ENCODE peak calls at places on chromosomes 4 and X, in ten cellular contexts. W, M, F, G, U, X, C, V, N and Y are unnamed samples.
A peak's percentile ranks its signal among the peaks of the same experiment; 100 is the strongest.

GRCh38 chr4:22596384-22596783 is 80.5 kb upstream of the ADGRA3 start:
- DNase-seq in W (no peak), M (no peak), F (no peak), G (no peak), U (no peak), X (no peak), C (no peak), V (no peak), N (no peak), Y (no peak)

GRCh38 chr4:155569960-155570515 is 96.6 kb upstream of the GUCY1A1 start:
- DNase-seq in W (no peak), M (no peak), F (no peak), G (no peak), U (no peak), X (peak; percentile 88), C (no peak), V (no peak), N (no peak), Y (no peak)

GRCh38 chrX:115892787-115893671 is 277.5 kb upstream of the AGTR2 start:
- DNase-seq in W (peak; percentile 82), M (peak; percentile 86), F (no peak), G (peak; percentile 74), U (no peak), X (no peak), C (peak; percentile 51), V (peak; percentile 80), N (peak; percentile 80), Y (no peak)

GRCh38 chr4:4991541-4992099 is 27.6 kb downstream of the CYTL1 start:
- DNase-seq in W (no peak), M (no peak), F (no peak), G (no peak), U (no peak), X (no peak), C (no peak), V (peak; percentile 63), N (no peak), Y (no peak)

GRCh38 chr4:184196730-184197355 is 20.8 kb downstream of the ENPP6 start:
- DNase-seq in W (no peak), M (peak; percentile 10), F (no peak), G (no peak), U (no peak), X (no peak), C (no peak), V (no peak), N (no peak), Y (no peak)

GRCh38 chr4:189121336-189121735 is 819.3 kb upstream of the FRG1 start:
- DNase-seq in W (no peak), M (no peak), F (no peak), G (no peak), U (no peak), X (no peak), C (no peak), V (no peak), N (no peak), Y (no peak)

GRCh38 chrX:132452911-132453550 is 35.8 kb downstream of the MBNL3 start:
- DNase-seq in W (no peak), M (no peak), F (no peak), G (no peak), U (no peak), X (no peak), C (no peak), V (no peak), N (no peak), Y (no peak)

GRCh38 chr4:123986268-123986798 is 589.7 kb downstream of the SPRY1 start:
- DNase-seq in W (no peak), M (peak; percentile 91), F (peak; percentile 88), G (peak; percentile 34), U (peak; percentile 53), X (peak; percentile 97), C (no peak), V (peak; percentile 88), N (no peak), Y (no peak)

GRCh38 chr4:24638396-24638875 is 54.1 kb upstream of the DHX15 start:
- DNase-seq in W (no peak), M (no peak), F (no peak), G (no peak), U (no peak), X (no peak), C (no peak), V (no peak), N (no peak), Y (no peak)

GRCh38 chrX:84168095-84168494 is 19.9 kb downstream of the RPS6KA6 start:
- DNase-seq in W (no peak), M (no peak), F (no peak), G (no peak), U (no peak), X (peak; percentile 24), C (no peak), V (no peak), N (no peak), Y (no peak)

GRCh38 chr4:15917297-15917696 is 21.2 kb downstream of the FGFBP1 start:
- DNase-seq in W (no peak), M (peak; percentile 53), F (no peak), G (no peak), U (no peak), X (peak; percentile 81), C (no peak), V (no peak), N (no peak), Y (no peak)

GRCh38 chr4:46459308-46459707 is 69.4 kb upstream of the GABRA2 start:
- DNase-seq in W (no peak), M (no peak), F (no peak), G (no peak), U (no peak), X (no peak), C (no peak), V (no peak), N (no peak), Y (no peak)

GRCh38 chr4:46462746-46463145 is 72.8 kb upstream of the GABRA2 start:
- DNase-seq in W (no peak), M (no peak), F (no peak), G (no peak), U (no peak), X (no peak), C (no peak), V (no peak), N (no peak), Y (no peak)
- TF ChIP-seq CTCF in W (no peak), M (no peak), F (no peak), G (no peak), U (no peak), X (no peak), C (no peak), V (no peak), N (no peak), Y (no peak)

GRCh38 chrX:19907794-19908193 is 20.4 kb upstream of the SH3KBP1 start:
- DNase-seq in W (no peak), M (no peak), F (no peak), G (no peak), U (no peak), X (no peak), C (no peak), V (no peak), N (no peak), Y (no peak)
- TF ChIP-seq CTCF in W (no peak), M (no peak), F (no peak), G (no peak), U (no peak), X (peak; percentile 14), C (no peak), V (no peak), N (no peak), Y (no peak)

DNA sequence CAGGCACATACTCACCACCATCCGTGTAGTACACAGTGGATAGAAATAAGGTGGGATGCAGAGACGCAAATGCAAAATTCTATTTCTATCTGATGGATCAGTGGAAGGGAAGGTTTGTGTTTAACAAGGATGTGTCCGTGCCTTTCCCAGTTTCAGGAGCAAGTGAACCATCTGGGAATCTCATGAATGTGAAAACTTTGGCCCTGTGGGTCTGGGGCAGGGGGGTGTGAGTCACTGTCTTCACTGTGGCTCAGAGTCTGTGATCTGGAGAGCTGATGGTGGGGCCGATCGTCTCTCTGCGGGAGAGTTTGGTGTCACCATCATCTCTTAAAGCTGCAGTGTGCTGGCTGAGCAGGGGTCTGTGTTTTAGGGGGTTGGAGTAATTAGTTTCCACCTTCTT is 179.3 kb upstream of the STS start:
- DNase-seq in W (no peak), M (no peak), F (no peak), G (no peak), U (no peak), X (peak; percentile 4), C (no peak), V (no peak), N (no peak), Y (no peak)
- TF ChIP-seq CTCF in W (no peak), M (no peak), F (no peak), G (no peak), U (no peak), X (no peak), C (no peak), V (no peak), N (no peak), Y (no peak)

DNA sequence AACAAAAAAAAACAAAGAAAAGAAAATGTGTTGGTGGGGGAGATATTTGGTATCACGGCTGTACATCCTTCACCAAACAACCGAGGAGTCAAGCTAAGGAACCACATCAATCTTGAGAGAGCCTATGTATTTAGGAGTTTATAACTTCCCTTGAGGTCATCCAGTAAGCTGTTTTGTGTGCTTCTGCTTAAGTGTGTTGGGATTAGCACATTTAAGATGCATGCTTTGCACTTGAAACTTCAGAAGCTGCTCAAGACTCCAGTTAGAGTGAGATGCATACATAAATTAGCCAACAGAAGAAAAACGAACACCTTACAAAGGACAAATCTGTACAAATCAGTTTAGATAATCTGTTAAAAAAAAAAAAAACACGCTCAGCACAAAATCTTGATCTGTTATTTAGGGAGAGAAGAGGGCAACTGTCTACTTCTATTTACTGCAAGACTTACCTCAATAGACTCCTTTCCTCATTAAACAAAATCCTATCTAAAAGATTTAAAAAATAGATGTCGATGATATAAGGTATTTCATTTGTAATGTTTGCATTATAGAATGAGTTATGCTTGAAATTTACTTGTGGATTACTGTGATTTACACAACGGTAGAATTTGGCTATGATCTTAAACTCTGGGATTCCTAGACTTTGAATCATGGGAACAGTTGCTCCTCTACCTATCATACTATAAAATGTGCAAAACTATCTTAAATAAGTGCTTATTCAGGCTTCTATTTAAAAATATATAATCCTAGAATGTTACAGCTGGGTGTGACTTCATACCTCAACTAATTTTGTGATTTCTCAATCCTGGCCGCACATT is 53.8 kb upstream of the NAP1L5 start:
- DNase-seq in W (no peak), M (no peak), F (no peak), G (no peak), U (no peak), X (no peak), C (no peak), V (no peak), N (no peak), Y (no peak)
- TF ChIP-seq CTCF in W (no peak), M (no peak), F (no peak), G (no peak), U (no peak), X (no peak), C (no peak), V (no peak), N (no peak), Y (no peak)

DNA sequence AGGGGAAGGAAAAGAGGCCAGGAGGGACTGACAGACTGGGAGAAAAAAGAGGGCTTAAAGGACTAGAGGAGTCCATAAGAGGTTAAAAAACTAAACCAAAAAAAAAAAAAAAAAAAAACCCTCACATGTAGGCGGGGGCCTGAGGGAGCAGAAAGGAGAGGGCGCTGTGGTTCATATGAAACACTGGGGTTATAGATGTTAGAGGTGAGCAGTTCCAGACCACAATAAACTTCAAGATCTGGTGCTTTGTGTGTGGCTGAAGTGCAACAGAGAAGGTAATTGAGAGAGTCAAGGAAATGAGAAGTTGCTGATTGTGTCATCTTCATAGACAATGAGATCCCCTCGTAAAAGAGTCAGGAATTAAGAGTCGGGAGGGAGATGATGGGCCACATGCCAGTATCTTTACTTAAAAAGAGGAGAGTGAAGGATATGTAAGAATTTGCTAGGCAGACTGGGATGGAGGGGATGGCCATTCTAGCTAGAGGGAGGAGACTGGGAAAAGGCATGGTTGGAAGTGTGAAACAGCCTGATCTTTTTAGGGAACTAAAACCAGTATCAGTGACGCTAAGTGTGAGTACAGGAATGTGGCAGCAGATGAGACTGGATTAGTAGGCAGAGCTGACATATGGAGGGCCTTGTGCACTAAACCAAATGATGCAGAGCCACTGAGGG is 18.4 kb upstream of the OGT start:
- DNase-seq in W (no peak), M (no peak), F (no peak), G (no peak), U (no peak), X (no peak), C (peak; percentile 28), V (no peak), N (no peak), Y (no peak)
- TF ChIP-seq CTCF in W (no peak), M (no peak), F (no peak), G (no peak), U (no peak), X (no peak), C (no peak), V (no peak), N (no peak), Y (no peak)